ENCODE peak calls at places on chromosome 5, in ten cellular contexts. Q is T-cell; O is GM12865; W is HCEC 1CT; U is ureter; L is NCI-H1092 treated with DMSO at 0.1 percent for 48 hours; Y is lung microvascular endothelial cell; B is breast epithelium; N is NCI-H774; T is activated CD8-positive, alpha-beta memory T cell treated with anti-CD3 and anti-CD28 coated beads, Interleukin-2, amount 10 ng/mL, durations not matched to agents 7 days and 5 days. J is an unnamed sample.

GRCh38 chr5:32283539-32284377 is 29.0 kb downstream of the MTMR12 start:
- DNase-seq in Q (no peak), O (peak), W (peak), U (no peak), L (no peak), Y (peak), B (no peak), N (no peak), T (peak), J (no peak)

GRCh38 chr5:109614316-109614715 is 75.4 kb upstream of the MAN2A1 start:
- DNase-seq in Q (no peak), O (no peak), W (no peak), U (no peak), L (no peak), Y (no peak), B (no peak), N (no peak), T (no peak), J (no peak)

GRCh38 chr5:38344891-38345290 is 86.5 kb downstream of the EGFLAM start:
- DNase-seq in Q (no peak), O (no peak), W (no peak), U (no peak), L (no peak), Y (no peak), B (no peak), N (no peak), T (no peak), J (no peak)

GRCh38 chr5:172167893-172168292 is 20.1 kb downstream of the STK10 start:
- DNase-seq in Q (no peak), O (no peak), W (no peak), U (no peak), L (no peak), Y (no peak), B (no peak), N (no peak), T (no peak), J (no peak)

GRCh38 chr5:59721741-59722140 is 171.8 kb downstream of the PDE4D start:
- DNase-seq in Q (no peak), O (no peak), W (no peak), U (no peak), L (no peak), Y (no peak), B (no peak), N (no peak), T (no peak), J (no peak)

GRCh38 chr5:113233606-113234005 is 201.2 kb downstream of the TSSK1B start:
- DNase-seq in Q (no peak), O (no peak), W (peak), U (no peak), L (no peak), Y (no peak), B (no peak), N (no peak), T (no peak), J (no peak)

GRCh38 chr5:58447231-58447630 is 12.7 kb downstream of the PLK2 start:
- DNase-seq in Q (no peak), O (no peak), W (peak), U (no peak), L (no peak), Y (peak), B (no peak), N (no peak), T (no peak), J (no peak)

GRCh38 chr5:90645024-90645610 is 86.5 kb downstream of the ADGRV1 start:
- DNase-seq in Q (no peak), O (peak), W (no peak), U (no peak), L (no peak), Y (peak), B (no peak), N (no peak), T (no peak), J (no peak)

GRCh38 chr5:150108711-150109605 is 22.6 kb upstream of the CSF1R start:
- DNase-seq in Q (no peak), O (no peak), W (no peak), U (no peak), L (no peak), Y (no peak), B (peak), N (no peak), T (no peak), J (no peak)

GRCh38 chr5:81187885-81188284 is 45.2 kb upstream of the CKMT2 start:
- DNase-seq in Q (no peak), O (peak), W (no peak), U (no peak), L (no peak), Y (no peak), B (no peak), N (peak), T (no peak), J (no peak)